ENCODE peak calls at places on chromosomes 12 and 14, in five cellular contexts. One of them, this sample, is unnamed.

GRCh38 chr14:75519394-75519793 is 2.9 kb upstream of the BATF start:
- DNase-seq in AG10803: no peak
- DNase-seq in fibroblast of lung: no peak
- DNase-seq in cardiac muscle cell: no peak
- DNase-seq in fibroblast of the aortic adventitia: no peak
- DNase-seq in this sample: no peak

GRCh38 chr12:105444050-105444808 is 113.7 kb downstream of the C12orf75 start:
- DNase-seq in cardiac muscle cell: no peak
- DNase-seq in fibroblast of the aortic adventitia: peak; percentile 46
- DNase-seq in fibroblast of lung: no peak
- DNase-seq in AG10803: no peak
- DNase-seq in this sample: no peak

GRCh38 chr12:108575199-108575912 is 13.0 kb downstream of the ISCU start:
- DNase-seq in fibroblast of lung: no peak
- DNase-seq in AG10803: no peak
- DNase-seq in cardiac muscle cell: no peak
- DNase-seq in fibroblast of the aortic adventitia: peak; percentile 61
- DNase-seq in this sample: no peak

GRCh38 chr12:6230321-6231110 is 30.3 kb downstream of the CD9 start:
- DNase-seq in fibroblast of the aortic adventitia: no peak
- DNase-seq in cardiac muscle cell: no peak
- DNase-seq in fibroblast of lung: peak; percentile 45
- DNase-seq in AG10803: peak; percentile 78
- DNase-seq in this sample: peak; percentile 56

GRCh38 chr14:79510659-79511058 is 700.6 kb downstream of the DIO2 start:
- DNase-seq in AG10803: peak; percentile 56
- DNase-seq in fibroblast of lung: peak; percentile 20
- DNase-seq in fibroblast of the aortic adventitia: peak; percentile 17
- DNase-seq in cardiac muscle cell: no peak
- DNase-seq in this sample: peak; percentile 77

GRCh38 chr14:68792830-68793733 is at the start of gene ZFP36L1:
- DNase-seq in AG10803: peak; percentile 99
- DNase-seq in fibroblast of lung: peak; percentile 99
- DNase-seq in fibroblast of the aortic adventitia: peak; percentile 98
- DNase-seq in cardiac muscle cell: peak; percentile 92
- DNase-seq in this sample: peak; percentile 96

GRCh38 chr14:29629839-29630238 is 297.8 kb downstream of the PRKD1 start:
- DNase-seq in fibroblast of the aortic adventitia: no peak
- DNase-seq in fibroblast of lung: no peak
- DNase-seq in AG10803: peak; percentile 26
- DNase-seq in cardiac muscle cell: no peak
- DNase-seq in this sample: no peak

GRCh38 chr14:74400328-74400727 is 25.7 kb downstream of the SYNDIG1L start:
- DNase-seq in fibroblast of the aortic adventitia: peak; percentile 15
- DNase-seq in AG10803: no peak
- DNase-seq in fibroblast of lung: peak; percentile 4
- DNase-seq in cardiac muscle cell: peak; percentile 20
- DNase-seq in this sample: no peak

GRCh38 chr12:104309446-104309993 is 6.0 kb downstream of the EID3 start:
- DNase-seq in AG10803: no peak
- DNase-seq in fibroblast of the aortic adventitia: no peak
- DNase-seq in cardiac muscle cell: no peak
- DNase-seq in fibroblast of lung: no peak
- DNase-seq in this sample: no peak

GRCh38 chr12:132454949-132455418 is 35.0 kb upstream of the FBRSL1 start:
- DNase-seq in cardiac muscle cell: no peak
- DNase-seq in fibroblast of the aortic adventitia: no peak
- DNase-seq in AG10803: no peak
- DNase-seq in fibroblast of lung: no peak
- DNase-seq in this sample: no peak

GRCh38 chr12:99147150-99147549 is 500.4 kb upstream of the GARIN6 start:
- DNase-seq in fibroblast of the aortic adventitia: no peak
- DNase-seq in fibroblast of lung: no peak
- DNase-seq in AG10803: no peak
- DNase-seq in cardiac muscle cell: no peak
- DNase-seq in this sample: no peak

GRCh38 chr12:91387461-91388134 is 205.0 kb upstream of the DCN start:
- DNase-seq in cardiac muscle cell: peak; percentile 51
- DNase-seq in fibroblast of lung: no peak
- DNase-seq in AG10803: no peak
- DNase-seq in fibroblast of the aortic adventitia: no peak
- DNase-seq in this sample: no peak

GRCh38 chr12:39923364-39923763 is 182.5 kb downstream of the SLC2A13 start:
- DNase-seq in fibroblast of the aortic adventitia: no peak
- DNase-seq in fibroblast of lung: no peak
- DNase-seq in cardiac muscle cell: no peak
- DNase-seq in AG10803: no peak
- DNase-seq in this sample: no peak

GRCh38 chr12:39145175-39145999 is 240.0 kb upstream of the CPNE8 start:
- DNase-seq in cardiac muscle cell: peak; percentile 5
- DNase-seq in fibroblast of the aortic adventitia: peak; percentile 25
- DNase-seq in AG10803: peak; percentile 1
- DNase-seq in fibroblast of lung: no peak
- DNase-seq in this sample: peak; percentile 61

GRCh38 chr14:91313852-91314251 is 69.3 kb upstream of the GPR68 start:
- DNase-seq in fibroblast of lung: no peak
- DNase-seq in fibroblast of the aortic adventitia: no peak
- DNase-seq in cardiac muscle cell: no peak
- DNase-seq in AG10803: no peak
- DNase-seq in this sample: no peak

GRCh38 chr14:22837059-22837749 is 819 bp downstream of the MMP14 start:
- DNase-seq in fibroblast of the aortic adventitia: peak; percentile 68
- DNase-seq in cardiac muscle cell: peak; percentile 64
- DNase-seq in fibroblast of lung: peak; percentile 46
- DNase-seq in AG10803: peak; percentile 63
- DNase-seq in this sample: peak; percentile 50

GRCh38 chr12:53955036-53955775 is 503 bp downstream of the HOXC12 start:
- DNase-seq in cardiac muscle cell: no peak
- DNase-seq in fibroblast of the aortic adventitia: no peak
- DNase-seq in AG10803: no peak
- DNase-seq in fibroblast of lung: no peak
- DNase-seq in this sample: no peak

GRCh38 chr14:29354446-29354845 is 573.2 kb downstream of the PRKD1 start:
- DNase-seq in fibroblast of the aortic adventitia: no peak
- DNase-seq in AG10803: no peak
- DNase-seq in cardiac muscle cell: no peak
- DNase-seq in fibroblast of lung: no peak
- DNase-seq in this sample: no peak

GRCh38 chr12:41577995-41578394 is 389.9 kb downstream of the PDZRN4 start:
- DNase-seq in fibroblast of the aortic adventitia: no peak
- DNase-seq in AG10803: no peak
- DNase-seq in fibroblast of lung: no peak
- DNase-seq in cardiac muscle cell: no peak
- DNase-seq in this sample: no peak

GRCh38 chr14:77059276-77059934 is 30.9 kb upstream of the IRF2BPL start:
- DNase-seq in AG10803: peak; percentile 93
- DNase-seq in cardiac muscle cell: no peak
- DNase-seq in fibroblast of lung: peak; percentile 90
- DNase-seq in fibroblast of the aortic adventitia: peak; percentile 87
- DNase-seq in this sample: peak; percentile 79

GRCh38 chr12:128798543-128799341 is 25.0 kb downstream of the SLC15A4 start:
- DNase-seq in fibroblast of the aortic adventitia: no peak
- DNase-seq in cardiac muscle cell: no peak
- DNase-seq in AG10803: no peak
- DNase-seq in fibroblast of lung: no peak
- DNase-seq in this sample: no peak

GRCh38 chr12:66733321-66733720 is 54.4 kb upstream of the GRIP1 start:
- DNase-seq in fibroblast of the aortic adventitia: no peak
- DNase-seq in AG10803: no peak
- DNase-seq in fibroblast of lung: no peak
- DNase-seq in cardiac muscle cell: no peak
- DNase-seq in this sample: no peak

GRCh38 chr12:48000878-48001321 is 3.4 kb downstream of the COL2A1 start:
- DNase-seq in fibroblast of the aortic adventitia: peak; percentile 47
- DNase-seq in AG10803: peak; percentile 49
- DNase-seq in fibroblast of lung: peak; percentile 40
- DNase-seq in cardiac muscle cell: peak; percentile 78
- DNase-seq in this sample: peak; percentile 97

GRCh38 chr12:85468356-85469157 is 188.5 kb downstream of the ALX1 start:
- DNase-seq in fibroblast of the aortic adventitia: peak; percentile 80
- DNase-seq in cardiac muscle cell: peak; percentile 62
- DNase-seq in AG10803: peak; percentile 56
- DNase-seq in fibroblast of lung: peak; percentile 73
- DNase-seq in this sample: peak; percentile 83

GRCh38 chr12:117714203-117714602 is 254.6 kb downstream of the KSR2 start:
- DNase-seq in cardiac muscle cell: no peak
- DNase-seq in fibroblast of lung: no peak
- DNase-seq in fibroblast of the aortic adventitia: no peak
- DNase-seq in AG10803: no peak
- DNase-seq in this sample: no peak

GRCh38 chr14:33563492-33563891 is 387.4 kb downstream of the EGLN3 start:
- DNase-seq in AG10803: no peak
- DNase-seq in fibroblast of the aortic adventitia: peak; percentile 28
- DNase-seq in fibroblast of lung: no peak
- DNase-seq in cardiac muscle cell: no peak
- DNase-seq in this sample: peak; percentile 61

GRCh38 chr12:55443776-55444175 is at the start of gene OR6C2:
- DNase-seq in cardiac muscle cell: no peak
- DNase-seq in AG10803: no peak
- DNase-seq in fibroblast of lung: no peak
- DNase-seq in fibroblast of the aortic adventitia: no peak
- DNase-seq in this sample: peak; percentile 3

GRCh38 chr12:55446334-55446733 is 2.5 kb downstream of the OR6C2 start:
- DNase-seq in fibroblast of the aortic adventitia: no peak
- DNase-seq in AG10803: no peak
- DNase-seq in cardiac muscle cell: peak; percentile 3
- DNase-seq in fibroblast of lung: no peak
- DNase-seq in this sample: peak; percentile 1
- TF ChIP-seq CTCF in fibroblast of the aortic adventitia: no peak
- TF ChIP-seq CTCF in AG10803: no peak
- TF ChIP-seq CTCF in cardiac muscle cell: no peak
- TF ChIP-seq CTCF in fibroblast of lung: no peak
- TF ChIP-seq CTCF in this sample: peak; percentile 4

DNA sequence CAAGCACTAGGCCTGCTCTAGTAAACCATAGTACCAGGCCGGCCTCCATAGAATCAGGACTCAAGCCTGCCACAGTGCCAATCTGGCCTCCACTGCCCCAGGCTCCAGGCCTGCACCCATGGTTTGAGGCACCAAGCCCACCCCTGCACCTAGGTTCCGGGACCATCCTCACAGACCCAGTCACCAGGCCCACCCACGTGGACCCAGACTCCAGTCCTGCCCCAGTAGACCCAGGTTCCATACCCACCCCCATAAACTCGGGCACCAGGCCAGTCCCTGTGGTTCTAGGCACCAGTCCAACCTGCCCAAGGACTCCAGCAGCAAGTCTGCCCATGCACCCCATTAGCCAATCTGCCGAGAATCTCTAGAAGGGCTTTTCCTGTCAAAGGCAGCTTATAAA is 501.8 kb upstream of the TMPO start:
- DNase-seq in fibroblast of lung: no peak
- DNase-seq in cardiac muscle cell: no peak
- DNase-seq in fibroblast of the aortic adventitia: no peak
- DNase-seq in AG10803: no peak
- DNase-seq in this sample: no peak
- H3K4me3 ChIP-seq in fibroblast of lung: no peak overlapping the region
- H3K4me3 ChIP-seq in cardiac muscle cell: no peak overlapping the region
- H3K4me3 ChIP-seq in fibroblast of the aortic adventitia: no peak overlapping the region
- H3K4me3 ChIP-seq in AG10803: no peak overlapping the region
- H3K4me3 ChIP-seq in this sample: no peak overlapping the region

DNA sequence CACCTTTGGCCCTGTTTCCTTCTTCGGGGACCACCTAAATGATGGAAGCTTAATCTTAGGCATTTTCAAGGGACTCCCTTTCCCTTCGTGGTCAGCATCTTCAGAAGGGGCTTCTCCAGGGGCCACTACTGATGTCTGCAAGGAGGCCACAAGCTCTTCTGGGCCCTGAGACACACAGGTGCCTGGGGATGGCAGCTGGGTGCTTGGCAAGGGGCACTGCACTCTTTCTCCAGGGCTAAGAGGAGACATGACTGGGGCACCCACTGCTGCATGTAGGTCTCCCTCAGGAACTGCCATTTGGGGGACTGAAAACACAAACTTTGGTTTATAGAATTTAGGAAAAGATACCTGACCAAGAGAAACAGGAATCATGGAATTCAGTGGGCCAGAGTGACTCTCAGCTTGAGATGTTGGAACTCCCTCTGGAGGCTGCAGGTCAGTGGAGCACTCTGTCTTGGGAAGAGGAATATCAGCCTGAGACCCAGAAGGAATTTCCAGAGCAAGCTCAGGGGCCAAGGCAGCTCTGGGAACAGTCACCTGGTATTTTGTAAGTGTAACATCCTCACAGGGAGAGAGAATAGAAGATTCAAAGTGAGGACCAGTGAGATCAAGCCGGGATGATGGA is 16.0 kb downstream of the PLD4 start:
- DNase-seq in cardiac muscle cell: no peak
- DNase-seq in AG10803: no peak
- DNase-seq in fibroblast of lung: no peak
- DNase-seq in fibroblast of the aortic adventitia: no peak
- DNase-seq in this sample: no peak
- TF ChIP-seq CTCF in cardiac muscle cell: peak; percentile 25
- TF ChIP-seq CTCF in AG10803: peak; percentile 5
- TF ChIP-seq CTCF in fibroblast of lung: peak; percentile 9
- TF ChIP-seq CTCF in fibroblast of the aortic adventitia: no peak
- TF ChIP-seq CTCF in this sample: no peak

GRCh38 chr12:1594295-1595025 is at the start of gene FBXL14:
- DNase-seq in fibroblast of lung: peak; percentile 87
- DNase-seq in AG10803: peak; percentile 83
- DNase-seq in fibroblast of the aortic adventitia: peak; percentile 79
- DNase-seq in cardiac muscle cell: peak; percentile 95
- DNase-seq in this sample: peak; percentile 71

GRCh38 chr12:1594045-1594294 is 411 bp downstream of the FBXL14 start:
- DNase-seq in fibroblast of lung: no peak
- DNase-seq in AG10803: peak; percentile 67
- DNase-seq in cardiac muscle cell: no peak
- DNase-seq in fibroblast of the aortic adventitia: no peak
- DNase-seq in this sample: peak; percentile 58

GRCh38 chr12:1595026-1595561 is 713 bp upstream of the FBXL14 start:
- DNase-seq in fibroblast of the aortic adventitia: no peak
- DNase-seq in fibroblast of lung: peak; percentile 44
- DNase-seq in cardiac muscle cell: peak; percentile 32
- DNase-seq in AG10803: peak; percentile 61
- DNase-seq in this sample: no peak

GRCh38 chr12:1593232-1594044 is 943 bp downstream of the FBXL14 start:
- DNase-seq in fibroblast of lung: no peak
- DNase-seq in cardiac muscle cell: peak; percentile 65
- DNase-seq in AG10803: no peak
- DNase-seq in fibroblast of the aortic adventitia: no peak
- DNase-seq in this sample: peak; percentile 61

DNA sequence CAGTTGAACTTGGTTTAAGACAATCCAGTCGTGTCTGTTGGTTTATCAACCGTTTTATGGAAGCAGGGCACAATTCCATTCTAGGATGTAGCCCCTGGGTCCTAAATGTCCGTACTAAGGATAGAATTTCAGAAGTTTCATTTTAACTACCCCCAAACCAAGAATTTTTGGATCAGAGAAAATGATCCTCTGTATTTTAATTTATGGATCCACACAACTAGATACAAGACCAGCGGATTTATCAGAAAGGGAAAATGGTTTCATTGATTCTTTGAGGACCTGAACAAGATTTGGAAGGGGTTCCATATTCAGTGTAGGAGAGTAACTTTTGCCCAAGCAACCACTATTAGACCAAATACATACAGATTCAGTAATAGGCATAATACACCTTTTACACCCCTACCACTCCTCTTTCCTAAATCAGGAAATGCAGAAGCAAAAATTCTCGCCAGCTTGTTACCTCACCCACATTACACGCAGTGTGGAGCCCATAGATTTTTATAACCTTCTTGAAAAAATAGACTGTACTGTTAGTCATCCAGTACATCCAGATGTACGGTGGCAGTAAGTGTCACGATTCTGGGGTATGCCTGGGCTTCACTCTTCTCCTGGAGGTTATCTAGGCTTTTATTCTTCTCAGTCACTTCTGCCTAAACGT is 1.4 kb upstream of the FBXL14 start:
- DNase-seq in AG10803: peak; percentile 72
- DNase-seq in fibroblast of the aortic adventitia: no peak
- DNase-seq in cardiac muscle cell: no peak
- DNase-seq in fibroblast of lung: no peak
- DNase-seq in this sample: no peak
- H3K4me3 ChIP-seq in AG10803: peak overlapping the region; percentile 72
- H3K4me3 ChIP-seq in fibroblast of the aortic adventitia: no peak overlapping the region
- H3K4me3 ChIP-seq in cardiac muscle cell: no peak overlapping the region
- H3K4me3 ChIP-seq in fibroblast of lung: peak overlapping the region; percentile 76
- H3K4me3 ChIP-seq in this sample: no peak overlapping the region